ENCODE peak calls at places on chromosomes 2 and 18, in five cellular contexts. U, Q, R, L and H are unnamed samples.

GRCh38 chr2:171669121-171669520 is 18.1 kb upstream of the DYNC1I2 start:
- DNase-seq in U (no peak), Q (no peak), R (no peak), L (no peak), H (no peak)

GRCh38 chr2:165601866-165602636 is 132.6 kb downstream of the CSRNP3 start:
- DNase-seq in U (no peak), Q (no peak), R (peak), L (no peak), H (no peak)

GRCh38 chr2:113818382-113818951 is 62.0 kb upstream of the SLC35F5 start:
- DNase-seq in U (no peak), Q (peak), R (peak), L (peak), H (peak)

GRCh38 chr2:180307096-180307495 is 300.0 kb upstream of the CWC22 start:
- DNase-seq in U (no peak), Q (no peak), R (no peak), L (no peak), H (peak)

GRCh38 chr2:45067859-45068642 is 58.8 kb upstream of the SIX2 start:
- DNase-seq in U (no peak), Q (peak), R (peak), L (no peak), H (no peak)

GRCh38 chr2:184047536-184047935 is 550.8 kb upstream of the ZNF804A start:
- DNase-seq in U (no peak), Q (no peak), R (peak), L (no peak), H (no peak)

GRCh38 chr2:9420495-9420894 is 2.8 kb downstream of the ITGB1BP1 start:
- DNase-seq in U (no peak), Q (no peak), R (no peak), L (no peak), H (no peak)

GRCh38 chr2:230798769-230799399 is 65.9 kb upstream of the ITM2C start:
- DNase-seq in U (no peak), Q (peak), R (peak), L (peak), H (peak)

GRCh38 chr2:224027070-224027469 is 12.0 kb downstream of the SERPINE2 start:
- DNase-seq in U (no peak), Q (peak), R (no peak), L (no peak), H (no peak)

GRCh38 chr2:205714058-205714776 is 31.9 kb downstream of the NRP2 start:
- DNase-seq in U (no peak), Q (no peak), R (no peak), L (no peak), H (no peak)

GRCh38 chr2:175414872-175415487 is 233.5 kb upstream of the ATP5MC3 start:
- DNase-seq in U (peak), Q (peak), R (peak), L (peak), H (peak)

GRCh38 chr2:217930783-217931563 is 71.8 kb downstream of the TNS1 start:
- DNase-seq in U (no peak), Q (no peak), R (no peak), L (no peak), H (no peak)

GRCh38 chr2:8157621-8158020 is 524.2 kb upstream of the ID2 start:
- DNase-seq in U (no peak), Q (no peak), R (no peak), L (no peak), H (no peak)

GRCh38 chr2:151665959-151666358 is 68.3 kb downstream of the NEB start:
- DNase-seq in U (no peak), Q (no peak), R (no peak), L (no peak), H (no peak)

GRCh38 chr2:70992945-70993688 is 1.6 kb downstream of the TEX261 start:
- DNase-seq in U (no peak), Q (no peak), R (no peak), L (no peak), H (no peak)
- H3K4me3 ChIP-seq in U (peak), Q (no peak), R (peak), L (peak), H (peak)

GRCh38 chr2:138180691-138181386 is 216.6 kb downstream of the HNMT start:
- DNase-seq in U (no peak), Q (peak), R (no peak), L (no peak), H (no peak)
- TF ChIP-seq CTCF in U (no peak), Q (peak), R (no peak), L (no peak), H (no peak)

DNA sequence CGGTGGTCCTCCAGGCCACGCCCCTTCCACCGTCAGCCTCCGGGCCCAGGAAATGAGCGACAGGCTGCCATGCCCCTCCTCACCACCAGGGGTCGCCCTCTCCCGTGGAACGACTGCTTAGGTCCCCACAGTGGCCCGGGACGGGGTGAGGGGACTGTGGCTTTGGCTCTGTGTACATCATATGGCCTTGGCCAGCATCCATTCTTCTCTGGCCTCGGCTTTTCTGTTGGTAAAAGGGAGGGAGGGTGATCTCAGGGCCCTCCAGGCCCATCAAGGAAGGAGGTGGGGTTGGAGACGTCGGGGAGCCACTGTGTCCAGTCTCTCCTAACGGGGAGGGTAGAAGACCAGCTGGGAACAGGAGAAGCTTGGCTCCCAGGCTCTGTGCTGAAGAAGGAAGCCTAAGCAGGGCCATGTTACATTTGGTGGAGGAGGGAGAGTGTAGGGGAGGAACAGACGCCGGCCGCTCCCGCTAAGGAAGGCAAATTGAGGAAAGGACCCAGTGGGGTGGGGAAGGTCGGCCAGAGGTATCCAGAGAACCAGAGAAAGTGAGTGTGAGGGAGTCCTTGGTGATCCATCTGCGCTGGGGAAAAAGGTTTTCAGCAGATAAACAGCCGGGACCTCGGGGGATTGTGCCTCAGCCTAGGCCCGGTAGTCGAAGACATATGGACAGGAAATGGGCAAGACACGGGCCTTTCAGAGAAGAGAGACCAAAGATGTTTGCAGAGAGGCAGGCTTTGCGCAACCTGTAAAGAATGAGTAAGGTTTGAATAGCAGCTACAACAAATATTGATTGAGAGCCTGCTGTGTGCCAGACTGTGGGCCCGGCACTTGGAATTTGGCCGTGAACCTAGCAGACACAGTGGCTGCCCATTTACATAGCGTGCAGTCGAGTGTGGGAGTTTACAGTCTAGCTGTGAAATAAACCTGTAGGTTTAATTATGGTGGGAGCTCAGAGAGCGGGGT is 2.5 kb downstream of the SH2D6 start:
- DNase-seq in U (peak), Q (peak), R (peak), L (peak), H (peak)
- H3K4me3 ChIP-seq in U (no peak), Q (no peak), R (no peak), L (peak), H (no peak)

DNA sequence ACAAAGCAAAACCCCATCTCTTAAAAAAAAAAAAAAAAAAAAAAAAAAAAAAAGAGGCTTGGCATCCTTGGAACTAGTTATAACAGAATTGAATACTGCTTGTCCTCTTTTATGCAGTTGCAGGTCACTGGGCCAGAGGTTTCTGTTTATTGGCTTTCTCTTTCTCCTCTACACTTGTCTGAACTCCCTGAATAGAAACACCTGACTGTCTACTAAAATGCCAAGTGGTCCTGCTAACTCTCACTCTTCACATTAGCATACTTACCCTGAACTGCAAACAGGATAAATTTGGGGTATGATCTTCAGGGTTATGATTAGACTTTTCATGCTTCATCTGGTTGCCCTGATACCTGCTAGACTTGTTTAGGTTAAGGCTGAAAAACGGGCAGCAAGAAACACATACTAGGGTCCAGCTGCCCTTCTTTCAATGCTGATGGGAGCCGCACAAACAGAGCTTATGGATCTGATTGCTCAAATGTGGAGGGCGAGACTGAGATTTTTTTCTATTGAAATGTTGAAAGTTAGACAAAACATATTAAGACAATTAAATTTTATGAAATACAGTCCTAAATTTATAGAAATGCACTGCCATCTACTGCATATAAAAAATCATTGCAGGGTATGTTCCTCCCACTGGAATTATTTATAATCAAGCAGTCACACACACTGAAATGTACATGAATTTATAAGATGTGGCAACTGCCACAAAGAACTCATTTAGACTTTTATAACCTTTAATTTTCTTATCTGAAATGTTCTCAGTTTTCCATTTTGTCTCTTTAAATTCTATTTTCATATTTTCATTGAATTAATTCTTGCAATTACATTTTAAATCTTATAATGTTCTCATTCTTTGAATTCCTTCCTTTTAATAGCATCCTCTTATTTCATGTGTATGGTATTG is 40.8 kb downstream of the GTF3C3 start:
- DNase-seq in U (no peak), Q (no peak), R (peak), L (no peak), H (no peak)
- TF ChIP-seq CTCF in U (peak), Q (peak), R (peak), L (peak), H (no peak)

DNA sequence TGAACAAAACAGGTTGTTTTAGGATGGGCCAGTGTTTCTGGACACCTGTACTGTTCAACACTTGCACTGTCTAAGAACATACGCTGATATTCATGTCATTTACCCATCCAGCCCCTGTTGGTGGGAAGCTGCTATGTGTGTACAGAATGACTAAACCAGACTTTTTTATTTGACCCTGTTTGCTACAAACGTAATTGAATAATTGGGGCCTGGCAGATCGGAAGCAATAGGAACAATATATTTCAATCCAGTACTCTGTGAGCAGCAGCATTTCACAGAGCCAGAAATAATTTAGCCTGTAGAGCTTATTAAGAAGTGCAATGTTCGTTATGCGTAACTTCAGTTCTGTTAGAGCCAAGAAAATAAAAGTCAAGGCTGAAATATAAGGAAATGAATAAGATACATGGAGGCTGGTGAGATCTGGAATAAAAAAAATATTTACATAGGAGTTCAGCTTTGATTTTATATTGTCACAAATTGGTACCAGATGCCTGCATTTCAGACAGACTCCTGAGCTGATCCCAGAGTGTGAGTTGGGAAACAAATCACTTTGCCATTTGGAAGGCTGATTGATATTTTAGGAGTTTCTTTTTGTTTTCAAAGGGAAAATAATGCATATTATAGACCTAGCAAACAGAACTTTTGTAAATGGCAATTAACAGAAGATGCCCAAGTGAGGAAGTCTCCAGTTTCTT is 19.7 kb downstream of the CABLES1 start:
- DNase-seq in U (no peak), Q (no peak), R (peak), L (no peak), H (no peak)
- H3K4me3 ChIP-seq in U (no peak), Q (no peak), R (no peak), L (no peak), H (no peak)